ENCODE peak calls at places on chromosomes 13 and 19, in seven cellular contexts. N is lower lobe of right lung; I is LNCaP clone FGC; P is CD8-positive, alpha-beta T cell; S is WTC11; V is upper lobe of right lung; Y is IMR-90. T is an unnamed sample.
A peak's percentile ranks its signal among the peaks of the same experiment; 100 is the strongest.

GRCh38 chr19:47511128-47511517 is 3.7 kb downstream of the NAPA start:
- DNase-seq in N (no peak), I (no peak), P (no peak), S (no peak), V (no peak), Y (no peak), T (no peak)

GRCh38 chr19:11659612-11660011 is 62.3 kb downstream of the ZNF627 start:
- DNase-seq in N (no peak), I (no peak), P (no peak), S (no peak), V (no peak), Y (peak; percentile 12), T (no peak)

GRCh38 chr13:95301135-95301946 is at the start of gene ABCC4:
- DNase-seq in N (peak; percentile 80), I (no peak), P (peak; percentile 75), S (peak; percentile 69), V (peak; percentile 90), Y (peak; percentile 72), T (no peak)

GRCh38 chr19:15371119-15371518 is 8.5 kb downstream of the AKAP8 start:
- DNase-seq in N (no peak), I (no peak), P (no peak), S (no peak), V (no peak), Y (no peak), T (no peak)

GRCh38 chr13:110562696-110563462 is 1.4 kb upstream of the RAB20 start:
- DNase-seq in N (no peak), I (no peak), P (no peak), S (no peak), V (peak; percentile 54), Y (no peak), T (no peak)

GRCh38 chr19:40714519-40715299 is 2.0 kb downstream of the COQ8B start:
- DNase-seq in N (peak; percentile 95), I (peak; percentile 46), P (peak; percentile 94), S (peak; percentile 96), V (peak; percentile 97), Y (peak; percentile 89), T (peak; percentile 85)

GRCh38 chr13:71672527-71672926 is 194.5 kb downstream of the DACH1 start:
- DNase-seq in N (no peak), I (no peak), P (no peak), S (no peak), V (no peak), Y (peak; percentile 21), T (no peak)

GRCh38 chr19:4587527-4587926 is 28.0 kb upstream of the SEMA6B start:
- DNase-seq in N (no peak), I (no peak), P (no peak), S (no peak), V (no peak), Y (no peak), T (no peak)

GRCh38 chr19:28635962-28636629 is 576.9 kb downstream of the UQCRFS1 start:
- DNase-seq in N (no peak), I (no peak), P (no peak), S (no peak), V (no peak), Y (no peak), T (no peak)

GRCh38 chr13:33639158-33639557 is 178.8 kb upstream of the RFC3 start:
- DNase-seq in N (no peak), I (no peak), P (no peak), S (no peak), V (no peak), Y (peak; percentile 44), T (no peak)

GRCh38 chr13:46168341-46168740 is 13.6 kb downstream of the LCP1 start:
- DNase-seq in N (peak; percentile 65), I (peak; percentile 88), P (no peak), S (no peak), V (peak; percentile 71), Y (no peak), T (peak; percentile 82)

GRCh38 chr13:67062160-67062559 is 168.0 kb downstream of the PCDH9 start:
- DNase-seq in N (no peak), I (no peak), P (no peak), S (no peak), V (no peak), Y (no peak), T (no peak)

GRCh38 chr13:40502236-40502635 is 164.2 kb downstream of the FOXO1 start:
- DNase-seq in N (no peak), I (no peak), P (no peak), S (no peak), V (no peak), Y (no peak), T (no peak)

GRCh38 chr13:42272115-42272756 is at the start of gene AKAP11:
- DNase-seq in N (peak; percentile 72), I (no peak), P (peak; percentile 71), S (peak; percentile 60), V (peak; percentile 82), Y (peak; percentile 28), T (peak; percentile 50)

GRCh38 chr13:94588575-94588974 is 7.4 kb downstream of the TGDS start:
- DNase-seq in N (no peak), I (no peak), P (no peak), S (no peak), V (no peak), Y (no peak), T (no peak)

GRCh38 chr13:26971990-26972888 is 199.4 kb downstream of the USP12 start:
- DNase-seq in N (peak; percentile 60), I (no peak), P (peak; percentile 54), S (peak; percentile 61), V (no peak), Y (peak; percentile 20), T (no peak)

GRCh38 chr13:84745051-84745551 is 862.8 kb upstream of the SLITRK1 start:
- DNase-seq in N (no peak), I (no peak), P (no peak), S (no peak), V (no peak), Y (no peak), T (no peak)

GRCh38 chr19:709196-709964 is 645 bp downstream of the PALM start:
- DNase-seq in N (no peak), I (no peak), P (no peak), S (no peak), V (no peak), Y (no peak), T (no peak)

GRCh38 chr19:710767-711166 is 2.0 kb downstream of the PALM start:
- DNase-seq in N (no peak), I (no peak), P (no peak), S (no peak), V (no peak), Y (no peak), T (no peak)

GRCh38 chr19:711224-711623 is 2.5 kb downstream of the PALM start:
- DNase-seq in N (no peak), I (no peak), P (no peak), S (no peak), V (no peak), Y (no peak), T (no peak)

GRCh38 chr19:709965-710714 is 1.4 kb downstream of the PALM start:
- DNase-seq in N (no peak), I (no peak), P (no peak), S (no peak), V (no peak), Y (no peak), T (no peak)

GRCh38 chr19:708154-709141 is at the start of gene PALM:
- DNase-seq in N (no peak), I (no peak), P (no peak), S (peak; percentile 63), V (no peak), Y (no peak), T (no peak)
- TF ChIP-seq CTCF in N (no peak), I (peak; percentile 4), P (no peak), S (no peak), V (no peak), Y (no peak), T (no peak)

GRCh38 chr19:39413269-39413902 is 917 bp downstream of the PLEKHG2 start:
- DNase-seq in N (peak; percentile 69), I (no peak), P (no peak), S (peak; percentile 65), V (peak; percentile 80), Y (peak; percentile 60), T (no peak)

GRCh38 chr19:39415111-39416046 is 2.9 kb downstream of the PLEKHG2 start:
- DNase-seq in N (no peak), I (no peak), P (no peak), S (peak; percentile 72), V (no peak), Y (no peak), T (no peak)

GRCh38 chr19:39412867-39413268 is 399 bp downstream of the PLEKHG2 start:
- DNase-seq in N (no peak), I (no peak), P (no peak), S (no peak), V (no peak), Y (no peak), T (no peak)

GRCh38 chr19:39412100-39412866 is at the start of gene PLEKHG2:
- DNase-seq in N (peak; percentile 97), I (peak; percentile 98), P (peak; percentile 99), S (peak; percentile 98), V (peak; percentile 96), Y (peak; percentile 100), T (peak; percentile 98)

GRCh38 chr19:39413903-39414608 is 1.6 kb downstream of the PLEKHG2 start:
- DNase-seq in N (no peak), I (no peak), P (no peak), S (no peak), V (peak; percentile 71), Y (peak; percentile 28), T (no peak)
- TF ChIP-seq CTCF in N (peak; percentile 18), I (peak; percentile 9), P (no peak), S (no peak), V (peak; percentile 22), Y (peak; percentile 19), T (no peak)

DNA sequence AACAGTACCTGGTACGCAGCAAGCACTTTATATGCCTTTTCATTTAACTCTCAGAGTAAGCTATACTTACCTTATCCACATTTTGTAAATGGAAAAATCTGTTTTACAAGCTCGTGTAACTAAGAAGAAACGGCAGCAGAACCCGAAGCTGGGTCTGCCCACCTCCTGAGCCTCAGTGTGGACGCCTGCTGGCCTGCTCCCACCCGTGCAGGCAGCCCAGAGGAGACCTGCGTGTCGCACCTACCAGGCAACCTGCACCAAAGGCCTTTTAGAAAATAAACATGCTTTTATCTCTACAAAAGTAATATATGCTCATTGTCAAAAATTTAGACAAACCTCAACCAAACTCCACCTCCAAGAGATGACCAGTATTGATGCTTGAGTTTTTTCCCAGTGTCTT is 62.7 kb downstream of the CRYL1 start:
- DNase-seq in N (no peak), I (no peak), P (no peak), S (no peak), V (no peak), Y (no peak), T (no peak)
- TF ChIP-seq CTCF in N (no peak), I (no peak), P (no peak), S (no peak), V (no peak), Y (no peak), T (no peak)

GRCh38 chr19:49340865-49341718 is 5.9 kb downstream of the CD37 start:
- DNase-seq in N (peak; percentile 26), I (no peak), P (no peak), S (no peak), V (peak; percentile 41), Y (no peak), T (no peak)

GRCh38 chr19:49344516-49345423 is 9.6 kb downstream of the CD37 start:
- DNase-seq in N (no peak), I (no peak), P (no peak), S (no peak), V (no peak), Y (no peak), T (no peak)

GRCh38 chr19:49343127-49343526 is 7.9 kb downstream of the CD37 start:
- DNase-seq in N (peak; percentile 24), I (no peak), P (no peak), S (no peak), V (peak; percentile 46), Y (no peak), T (no peak)

GRCh38 chr19:49340069-49340864 is 5.1 kb downstream of the CD37 start:
- DNase-seq in N (peak; percentile 75), I (no peak), P (no peak), S (peak; percentile 60), V (peak; percentile 85), Y (no peak), T (no peak)

GRCh38 chr19:49342291-49342721 is 7.1 kb downstream of the CD37 start:
- DNase-seq in N (peak; percentile 38), I (no peak), P (no peak), S (no peak), V (peak; percentile 51), Y (no peak), T (no peak)
- TF ChIP-seq CTCF in N (no peak), I (no peak), P (no peak), S (no peak), V (no peak), Y (no peak), T (no peak)

T was measured in CD14-positive monocyte.